ENCODE peak calls at places on chromosomes 5 and 9, in eight cellular contexts. One of them, this sample, is unnamed.

GRCh38 chr9:79592736-79593493 is 21.1 kb downstream of the TLE4 start:
- DNase-seq in T47D: no peak
- DNase-seq in WERI-Rb-1: no peak
- DNase-seq in stimulated activated naive CD4-positive, alpha-beta T cell: peak
- DNase-seq in CD8-positive, alpha-beta T cell: no peak
- DNase-seq in OCI-LY7: no peak
- DNase-seq in AG20443: no peak
- DNase-seq in psoas muscle: no peak
- DNase-seq in this sample: no peak

GRCh38 chr5:43191740-43192557 is at the start of gene NIM1K:
- DNase-seq in WERI-Rb-1: peak
- DNase-seq in CD8-positive, alpha-beta T cell: peak
- DNase-seq in OCI-LY7: no peak
- DNase-seq in AG20443: peak
- DNase-seq in stimulated activated naive CD4-positive, alpha-beta T cell: peak
- DNase-seq in T47D: peak
- DNase-seq in psoas muscle: peak
- DNase-seq in this sample: no peak

GRCh38 chr9:35519697-35520403 is 29.9 kb downstream of the RUSC2 start:
- DNase-seq in psoas muscle: no peak
- DNase-seq in OCI-LY7: no peak
- DNase-seq in T47D: no peak
- DNase-seq in stimulated activated naive CD4-positive, alpha-beta T cell: no peak
- DNase-seq in WERI-Rb-1: no peak
- DNase-seq in CD8-positive, alpha-beta T cell: no peak
- DNase-seq in AG20443: no peak
- DNase-seq in this sample: no peak

GRCh38 chr5:65100846-65101678 is 332.3 kb downstream of the CWC27 start:
- DNase-seq in CD8-positive, alpha-beta T cell: no peak
- DNase-seq in WERI-Rb-1: peak
- DNase-seq in psoas muscle: peak
- DNase-seq in T47D: peak
- DNase-seq in AG20443: peak
- DNase-seq in OCI-LY7: peak
- DNase-seq in stimulated activated naive CD4-positive, alpha-beta T cell: peak
- DNase-seq in this sample: no peak

GRCh38 chr9:77177894-77178794 is 810 bp downstream of the VPS13A start:
- DNase-seq in T47D: peak
- DNase-seq in OCI-LY7: peak
- DNase-seq in psoas muscle: peak
- DNase-seq in CD8-positive, alpha-beta T cell: peak
- DNase-seq in WERI-Rb-1: peak
- DNase-seq in stimulated activated naive CD4-positive, alpha-beta T cell: peak
- DNase-seq in AG20443: peak
- DNase-seq in this sample: peak

GRCh38 chr5:59125961-59126360 is 543.1 kb downstream of the RAB3C start:
- DNase-seq in AG20443: no peak
- DNase-seq in WERI-Rb-1: no peak
- DNase-seq in stimulated activated naive CD4-positive, alpha-beta T cell: no peak
- DNase-seq in psoas muscle: no peak
- DNase-seq in OCI-LY7: no peak
- DNase-seq in CD8-positive, alpha-beta T cell: no peak
- DNase-seq in T47D: no peak
- DNase-seq in this sample: no peak

GRCh38 chr9:95213102-95213501 is 104.4 kb downstream of the FANCC start:
- DNase-seq in psoas muscle: no peak
- DNase-seq in AG20443: no peak
- DNase-seq in OCI-LY7: no peak
- DNase-seq in T47D: no peak
- DNase-seq in WERI-Rb-1: no peak
- DNase-seq in stimulated activated naive CD4-positive, alpha-beta T cell: no peak
- DNase-seq in CD8-positive, alpha-beta T cell: no peak
- DNase-seq in this sample: no peak

GRCh38 chr9:107530682-107531081 is 41.1 kb upstream of the KLF4 start:
- DNase-seq in T47D: no peak
- DNase-seq in AG20443: no peak
- DNase-seq in OCI-LY7: no peak
- DNase-seq in WERI-Rb-1: no peak
- DNase-seq in psoas muscle: no peak
- DNase-seq in stimulated activated naive CD4-positive, alpha-beta T cell: no peak
- DNase-seq in CD8-positive, alpha-beta T cell: no peak
- DNase-seq in this sample: no peak

GRCh38 chr9:74496819-74497749 is at the start of gene RORB:
- DNase-seq in WERI-Rb-1: peak
- DNase-seq in OCI-LY7: no peak
- DNase-seq in AG20443: peak
- DNase-seq in CD8-positive, alpha-beta T cell: peak
- DNase-seq in T47D: peak
- DNase-seq in psoas muscle: peak
- DNase-seq in stimulated activated naive CD4-positive, alpha-beta T cell: peak
- DNase-seq in this sample: peak

GRCh38 chr5:17094830-17095229 is 122.6 kb upstream of the BASP1 start:
- DNase-seq in AG20443: no peak
- DNase-seq in T47D: no peak
- DNase-seq in CD8-positive, alpha-beta T cell: no peak
- DNase-seq in OCI-LY7: no peak
- DNase-seq in stimulated activated naive CD4-positive, alpha-beta T cell: no peak
- DNase-seq in psoas muscle: no peak
- DNase-seq in WERI-Rb-1: no peak
- DNase-seq in this sample: no peak

GRCh38 chr9:132078369-132079356 is 1.0 kb downstream of the MED27 start:
- DNase-seq in OCI-LY7: peak
- DNase-seq in stimulated activated naive CD4-positive, alpha-beta T cell: peak
- DNase-seq in WERI-Rb-1: no peak
- DNase-seq in AG20443: peak
- DNase-seq in T47D: no peak
- DNase-seq in psoas muscle: peak
- DNase-seq in CD8-positive, alpha-beta T cell: no peak
- DNase-seq in this sample: no peak

GRCh38 chr5:144468542-144468941 is 297.9 kb downstream of the KCTD16 start:
- DNase-seq in CD8-positive, alpha-beta T cell: no peak
- DNase-seq in stimulated activated naive CD4-positive, alpha-beta T cell: no peak
- DNase-seq in AG20443: no peak
- DNase-seq in psoas muscle: no peak
- DNase-seq in WERI-Rb-1: no peak
- DNase-seq in OCI-LY7: no peak
- DNase-seq in T47D: no peak
- DNase-seq in this sample: no peak

GRCh38 chr5:32317056-32317455 is 4.3 kb upstream of the MTMR12 start:
- DNase-seq in stimulated activated naive CD4-positive, alpha-beta T cell: no peak
- DNase-seq in T47D: no peak
- DNase-seq in psoas muscle: no peak
- DNase-seq in OCI-LY7: no peak
- DNase-seq in CD8-positive, alpha-beta T cell: no peak
- DNase-seq in AG20443: no peak
- DNase-seq in WERI-Rb-1: no peak
- DNase-seq in this sample: no peak

GRCh38 chr9:121852646-121853616 is 201.5 kb downstream of the DAB2IP start:
- DNase-seq in OCI-LY7: no peak
- DNase-seq in AG20443: peak
- DNase-seq in stimulated activated naive CD4-positive, alpha-beta T cell: no peak
- DNase-seq in CD8-positive, alpha-beta T cell: no peak
- DNase-seq in T47D: no peak
- DNase-seq in WERI-Rb-1: no peak
- DNase-seq in psoas muscle: peak
- DNase-seq in this sample: no peak

GRCh38 chr5:121500262-121500792 is 351.4 kb upstream of the FTMT start:
- DNase-seq in OCI-LY7: no peak
- DNase-seq in WERI-Rb-1: no peak
- DNase-seq in AG20443: no peak
- DNase-seq in psoas muscle: no peak
- DNase-seq in CD8-positive, alpha-beta T cell: no peak
- DNase-seq in stimulated activated naive CD4-positive, alpha-beta T cell: no peak
- DNase-seq in T47D: no peak
- DNase-seq in this sample: no peak

GRCh38 chr5:112264666-112265065 is 154.4 kb downstream of the EPB41L4A start:
- DNase-seq in T47D: no peak
- DNase-seq in CD8-positive, alpha-beta T cell: no peak
- DNase-seq in AG20443: no peak
- DNase-seq in WERI-Rb-1: no peak
- DNase-seq in psoas muscle: no peak
- DNase-seq in stimulated activated naive CD4-positive, alpha-beta T cell: no peak
- DNase-seq in OCI-LY7: no peak
- DNase-seq in this sample: no peak

GRCh38 chr5:150616024-150616470 is 24.4 kb upstream of the SYNPO start:
- DNase-seq in OCI-LY7: no peak
- DNase-seq in T47D: no peak
- DNase-seq in CD8-positive, alpha-beta T cell: no peak
- DNase-seq in AG20443: no peak
- DNase-seq in stimulated activated naive CD4-positive, alpha-beta T cell: no peak
- DNase-seq in psoas muscle: peak
- DNase-seq in WERI-Rb-1: peak
- DNase-seq in this sample: no peak

GRCh38 chr9:77597057-77597456 is 51.1 kb downstream of the GNA14 start:
- DNase-seq in psoas muscle: no peak
- DNase-seq in CD8-positive, alpha-beta T cell: no peak
- DNase-seq in WERI-Rb-1: no peak
- DNase-seq in OCI-LY7: no peak
- DNase-seq in stimulated activated naive CD4-positive, alpha-beta T cell: no peak
- DNase-seq in AG20443: no peak
- DNase-seq in T47D: no peak
- DNase-seq in this sample: no peak

GRCh38 chr5:56099346-56099745 is 104.6 kb upstream of the IL6ST start:
- DNase-seq in psoas muscle: no peak
- DNase-seq in CD8-positive, alpha-beta T cell: no peak
- DNase-seq in OCI-LY7: no peak
- DNase-seq in AG20443: peak
- DNase-seq in WERI-Rb-1: no peak
- DNase-seq in T47D: no peak
- DNase-seq in stimulated activated naive CD4-positive, alpha-beta T cell: no peak
- DNase-seq in this sample: no peak

GRCh38 chr9:76425677-76426453 is 31.6 kb upstream of the RFK start:
- DNase-seq in stimulated activated naive CD4-positive, alpha-beta T cell: no peak
- DNase-seq in AG20443: no peak
- DNase-seq in psoas muscle: no peak
- DNase-seq in OCI-LY7: no peak
- DNase-seq in CD8-positive, alpha-beta T cell: no peak
- DNase-seq in WERI-Rb-1: no peak
- DNase-seq in T47D: no peak
- DNase-seq in this sample: no peak

GRCh38 chr5:91328743-91329142 is 54.4 kb downstream of the ARRDC3 start:
- DNase-seq in OCI-LY7: no peak
- DNase-seq in psoas muscle: no peak
- DNase-seq in CD8-positive, alpha-beta T cell: no peak
- DNase-seq in AG20443: no peak
- DNase-seq in WERI-Rb-1: no peak
- DNase-seq in T47D: no peak
- DNase-seq in stimulated activated naive CD4-positive, alpha-beta T cell: no peak
- DNase-seq in this sample: no peak

GRCh38 chr5:133938039-133938821 is 30.2 kb downstream of the C5orf15 start:
- DNase-seq in stimulated activated naive CD4-positive, alpha-beta T cell: no peak
- DNase-seq in WERI-Rb-1: no peak
- DNase-seq in OCI-LY7: peak
- DNase-seq in psoas muscle: no peak
- DNase-seq in AG20443: no peak
- DNase-seq in CD8-positive, alpha-beta T cell: no peak
- DNase-seq in T47D: no peak
- DNase-seq in this sample: no peak

GRCh38 chr9:11457809-11458785 is 845.3 kb upstream of the PTPRD start:
- DNase-seq in CD8-positive, alpha-beta T cell: no peak
- DNase-seq in OCI-LY7: no peak
- DNase-seq in T47D: no peak
- DNase-seq in psoas muscle: no peak
- DNase-seq in AG20443: no peak
- DNase-seq in WERI-Rb-1: peak
- DNase-seq in stimulated activated naive CD4-positive, alpha-beta T cell: no peak
- DNase-seq in this sample: no peak

GRCh38 chr5:132313378-132313777 is 19.2 kb downstream of the SLC22A4 start:
- DNase-seq in OCI-LY7: no peak
- DNase-seq in CD8-positive, alpha-beta T cell: no peak
- DNase-seq in T47D: no peak
- DNase-seq in stimulated activated naive CD4-positive, alpha-beta T cell: no peak
- DNase-seq in WERI-Rb-1: no peak
- DNase-seq in psoas muscle: peak
- DNase-seq in AG20443: peak
- DNase-seq in this sample: no peak

GRCh38 chr9:109992293-109992692 is 212.3 kb downstream of the PALM2AKAP2 start:
- DNase-seq in WERI-Rb-1: no peak
- DNase-seq in CD8-positive, alpha-beta T cell: no peak
- DNase-seq in OCI-LY7: no peak
- DNase-seq in stimulated activated naive CD4-positive, alpha-beta T cell: no peak
- DNase-seq in T47D: no peak
- DNase-seq in AG20443: no peak
- DNase-seq in psoas muscle: no peak
- DNase-seq in this sample: no peak

GRCh38 chr5:97778451-97778850 is 595.4 kb upstream of the RIOK2 start:
- DNase-seq in AG20443: no peak
- DNase-seq in psoas muscle: no peak
- DNase-seq in stimulated activated naive CD4-positive, alpha-beta T cell: no peak
- DNase-seq in T47D: no peak
- DNase-seq in OCI-LY7: no peak
- DNase-seq in CD8-positive, alpha-beta T cell: no peak
- DNase-seq in WERI-Rb-1: no peak
- DNase-seq in this sample: no peak

GRCh38 chr5:33023649-33024048 is 312.5 kb downstream of the NPR3 start:
- DNase-seq in stimulated activated naive CD4-positive, alpha-beta T cell: no peak
- DNase-seq in AG20443: no peak
- DNase-seq in OCI-LY7: no peak
- DNase-seq in psoas muscle: no peak
- DNase-seq in CD8-positive, alpha-beta T cell: no peak
- DNase-seq in WERI-Rb-1: no peak
- DNase-seq in T47D: no peak
- DNase-seq in this sample: no peak

GRCh38 chr5:169287529-169287928 is 13.4 kb downstream of the SLIT3 start:
- DNase-seq in OCI-LY7: no peak
- DNase-seq in AG20443: no peak
- DNase-seq in psoas muscle: no peak
- DNase-seq in stimulated activated naive CD4-positive, alpha-beta T cell: no peak
- DNase-seq in CD8-positive, alpha-beta T cell: no peak
- DNase-seq in T47D: no peak
- DNase-seq in WERI-Rb-1: no peak
- DNase-seq in this sample: no peak

GRCh38 chr5:116864157-116864837 is 289.7 kb upstream of the SEMA6A start:
- DNase-seq in stimulated activated naive CD4-positive, alpha-beta T cell: no peak
- DNase-seq in psoas muscle: no peak
- DNase-seq in AG20443: no peak
- DNase-seq in CD8-positive, alpha-beta T cell: no peak
- DNase-seq in WERI-Rb-1: no peak
- DNase-seq in T47D: no peak
- DNase-seq in OCI-LY7: no peak
- DNase-seq in this sample: no peak

GRCh38 chr5:140408750-140409241 is 7.2 kb downstream of the ANKHD1 start:
- DNase-seq in AG20443: no peak
- DNase-seq in T47D: no peak
- DNase-seq in OCI-LY7: no peak
- DNase-seq in CD8-positive, alpha-beta T cell: no peak
- DNase-seq in WERI-Rb-1: no peak
- DNase-seq in psoas muscle: no peak
- DNase-seq in stimulated activated naive CD4-positive, alpha-beta T cell: no peak
- DNase-seq in this sample: no peak

GRCh38 chr5:90534922-90535321 is 5.5 kb upstream of the LYSMD3 start:
- DNase-seq in WERI-Rb-1: no peak
- DNase-seq in AG20443: no peak
- DNase-seq in psoas muscle: no peak
- DNase-seq in OCI-LY7: no peak
- DNase-seq in T47D: no peak
- DNase-seq in stimulated activated naive CD4-positive, alpha-beta T cell: no peak
- DNase-seq in CD8-positive, alpha-beta T cell: no peak
- DNase-seq in this sample: no peak

GRCh38 chr5:143505934-143506333 is 102.4 kb upstream of the NR3C1 start:
- DNase-seq in OCI-LY7: no peak
- DNase-seq in WERI-Rb-1: no peak
- DNase-seq in psoas muscle: no peak
- DNase-seq in AG20443: no peak
- DNase-seq in CD8-positive, alpha-beta T cell: no peak
- DNase-seq in T47D: no peak
- DNase-seq in stimulated activated naive CD4-positive, alpha-beta T cell: no peak
- DNase-seq in this sample: no peak